ENCODE peak calls at places on chromosomes 12 and 14, in eight cellular contexts. N, T, A, G, S, I, E and P are unnamed samples.

GRCh38 chr14:44959538-44959937 is 2.2 kb downstream of the KLHL28 start:
- DNase-seq in N (no peak), T (no peak), A (no peak), G (no peak), S (no peak), I (no peak), E (no peak), P (no peak)

GRCh38 chr14:54814076-54814475 is 88.5 kb downstream of the GCH1 start:
- DNase-seq in N (no peak), T (no peak), A (no peak), G (no peak), S (no peak), I (peak), E (no peak), P (no peak)

GRCh38 chr14:105315211-105315721 is 718 bp downstream of the PACS2 start:
- DNase-seq in N (no peak), T (peak), A (no peak), G (no peak), S (no peak), I (no peak), E (peak), P (no peak)

GRCh38 chr12:97753332-97753731 is 290.7 kb downstream of the RMST start:
- DNase-seq in N (no peak), T (no peak), A (no peak), G (no peak), S (no peak), I (no peak), E (no peak), P (no peak)

GRCh38 chr12:55172686-55173085 is 46.5 kb downstream of the OR9K2 start:
- DNase-seq in N (no peak), T (no peak), A (no peak), G (no peak), S (no peak), I (no peak), E (no peak), P (no peak)

GRCh38 chr14:91415794-91416743 is 1.6 kb downstream of the CCDC88C start:
- DNase-seq in N (no peak), T (peak), A (no peak), G (no peak), S (no peak), I (peak), E (peak), P (no peak)

GRCh38 chr12:70692681-70693288 is 55.6 kb upstream of the PTPRB start:
- DNase-seq in N (no peak), T (no peak), A (no peak), G (no peak), S (no peak), I (no peak), E (no peak), P (no peak)

GRCh38 chr12:116317986-116318737 is 40.7 kb upstream of the MED13L start:
- DNase-seq in N (no peak), T (no peak), A (no peak), G (no peak), S (no peak), I (no peak), E (peak), P (peak)

GRCh38 chr12:66735275-66735674 is 56.4 kb upstream of the GRIP1 start:
- DNase-seq in N (no peak), T (no peak), A (no peak), G (no peak), S (no peak), I (no peak), E (no peak), P (no peak)

GRCh38 chr14:103434868-103435442 is 49.7 kb downstream of the MARK3 start:
- DNase-seq in N (no peak), T (no peak), A (no peak), G (no peak), S (no peak), I (no peak), E (peak), P (no peak)

GRCh38 chr12:23909559-23909958 is 39.9 kb downstream of the SOX5 start:
- DNase-seq in N (no peak), T (no peak), A (no peak), G (no peak), S (no peak), I (no peak), E (no peak), P (no peak)

GRCh38 chr12:96412431-96412830 is 12.2 kb upstream of the CDK17 start:
- DNase-seq in N (no peak), T (no peak), A (no peak), G (no peak), S (no peak), I (no peak), E (no peak), P (no peak)

GRCh38 chr14:105532735-105533141 is 6.4 kb downstream of the TMEM121 start:
- DNase-seq in N (no peak), T (no peak), A (no peak), G (no peak), S (no peak), I (no peak), E (peak), P (no peak)

GRCh38 chr14:76929927-76930326 is 98.6 kb downstream of the IRF2BPL start:
- DNase-seq in N (no peak), T (no peak), A (no peak), G (no peak), S (peak), I (no peak), E (peak), P (peak)

GRCh38 chr12:61536525-61536924 is 723.7 kb upstream of the USP15 start:
- DNase-seq in N (no peak), T (no peak), A (no peak), G (no peak), S (no peak), I (no peak), E (no peak), P (no peak)

GRCh38 chr12:89514751-89515150 is 9.8 kb downstream of the GALNT4 start:
- DNase-seq in N (no peak), T (no peak), A (no peak), G (no peak), S (peak), I (no peak), E (no peak), P (no peak)

GRCh38 chr12:81022531-81022930 is 55.3 kb upstream of the ACSS3 start:
- DNase-seq in N (no peak), T (no peak), A (no peak), G (no peak), S (no peak), I (no peak), E (no peak), P (no peak)

GRCh38 chr12:108511633-108512540 is 3.2 kb upstream of the FICD start:
- DNase-seq in N (peak), T (peak), A (peak), G (no peak), S (no peak), I (peak), E (peak), P (peak)

GRCh38 chr14:23530360-23531055 is 21.1 kb downstream of the ZFHX2 start:
- DNase-seq in N (no peak), T (no peak), A (no peak), G (no peak), S (no peak), I (no peak), E (peak), P (no peak)

GRCh38 chr12:39043425-39043824 is 138.0 kb upstream of the CPNE8 start:
- DNase-seq in N (no peak), T (no peak), A (no peak), G (no peak), S (no peak), I (no peak), E (no peak), P (no peak)

GRCh38 chr12:99476956-99477355 is 170.6 kb upstream of the GARIN6 start:
- DNase-seq in N (no peak), T (no peak), A (no peak), G (no peak), S (no peak), I (no peak), E (peak), P (no peak)

GRCh38 chr12:95258146-95258545 is 40.5 kb downstream of the VEZT start:
- DNase-seq in N (no peak), T (no peak), A (no peak), G (no peak), S (no peak), I (no peak), E (no peak), P (no peak)

GRCh38 chr12:119020377-119021360 is 39.3 kb downstream of the SRRM4 start:
- DNase-seq in N (no peak), T (peak), A (no peak), G (no peak), S (no peak), I (peak), E (peak), P (no peak)

GRCh38 chr12:50567926-50568325 is 63.1 kb downstream of the DIP2B start:
- DNase-seq in N (no peak), T (no peak), A (no peak), G (no peak), S (no peak), I (no peak), E (no peak), P (no peak)

GRCh38 chr14:69475194-69475818 is 9.2 kb upstream of the PLEKHD1 start:
- DNase-seq in N (no peak), T (no peak), A (no peak), G (no peak), S (no peak), I (no peak), E (peak), P (no peak)

GRCh38 chr12:94498073-94498472 is 38.4 kb upstream of the CEP83 start:
- DNase-seq in N (no peak), T (no peak), A (no peak), G (no peak), S (no peak), I (no peak), E (no peak), P (no peak)

GRCh38 chr14:72332054-72332453 is 399.8 kb downstream of the RGS6 start:
- DNase-seq in N (peak), T (no peak), A (no peak), G (no peak), S (no peak), I (no peak), E (no peak), P (no peak)